ENCODE peak calls at places on chromosome 9, in seven cellular contexts. H is RWPE1; Z is heart right ventricle; L is CD8-positive, alpha-beta T cell; E is fibroblast of lung; F is transverse colon; M is left ventricle myocardium inferior. V is an unnamed sample.

GRCh38 chr9:107866912-107867311 is 377.3 kb upstream of the KLF4 start:
- DNase-seq in E (peak), L (no peak), F (no peak), Z (no peak), H (no peak), M (no peak), V (no peak)

GRCh38 chr9:99056876-99057664 is 47.8 kb upstream of the TGFBR1 start:
- DNase-seq in E (peak), Z (no peak), L (peak), M (no peak), H (peak), F (no peak), V (no peak)

GRCh38 chr9:33024126-33024965 is 727 bp upstream of the DNAJA1 start:
- DNase-seq in M (no peak), Z (no peak), F (peak), L (no peak), H (peak), E (peak), V (no peak)

GRCh38 chr9:99020786-99021436 is 77.2 kb downstream of the COL15A1 start:
- DNase-seq in E (no peak), M (no peak), L (no peak), H (no peak), F (no peak), Z (no peak), V (no peak)

GRCh38 chr9:10843151-10843550 is 230.3 kb upstream of the PTPRD start:
- DNase-seq in L (no peak), Z (no peak), F (no peak), E (no peak), M (no peak), H (no peak), V (no peak)

GRCh38 chr9:13141629-13142028 is 137.9 kb downstream of the MPDZ start:
- DNase-seq in F (no peak), M (no peak), E (peak), L (no peak), Z (no peak), H (no peak), V (no peak)

GRCh38 chr9:17962747-17963146 is 383.9 kb downstream of the SH3GL2 start:
- DNase-seq in L (no peak), F (peak), M (peak), E (no peak), H (no peak), Z (no peak), V (no peak)

GRCh38 chr9:130874783-130875182 is 21.8 kb downstream of the QRFP start:
- DNase-seq in H (no peak), Z (no peak), F (no peak), M (no peak), L (no peak), E (no peak), V (no peak)

GRCh38 chr9:124216474-124217176 is 41.1 kb upstream of the NEK6 start:
- DNase-seq in L (no peak), F (peak), H (no peak), E (no peak), Z (peak), M (peak), V (no peak)

GRCh38 chr9:87276851-87277251 is 220.8 kb upstream of the DAPK1 start:
- DNase-seq in Z (no peak), F (no peak), H (no peak), L (no peak), E (no peak), M (no peak), V (no peak)

GRCh38 chr9:27349681-27350080 is 52.7 kb upstream of the EQTN start:
- DNase-seq in M (no peak), L (no peak), H (no peak), E (no peak), F (no peak), Z (no peak), V (no peak)

GRCh38 chr9:121861501-121862180 is 210.2 kb downstream of the DAB2IP start:
- DNase-seq in L (no peak), F (peak), E (no peak), H (peak), Z (peak), M (peak), V (no peak)

GRCh38 chr9:120531683-120532300 is 48.2 kb downstream of the CDK5RAP2 start:
- DNase-seq in F (peak), M (no peak), L (no peak), H (peak), Z (no peak), E (peak), V (no peak)

GRCh38 chr9:112921549-112921948 is 30.9 kb upstream of the SLC46A2 start:
- DNase-seq in M (no peak), F (no peak), H (peak), L (no peak), E (peak), Z (no peak), V (no peak)

GRCh38 chr9:104815851-104816565 is 52.1 kb downstream of the NIPSNAP3B start:
- DNase-seq in M (no peak), Z (no peak), H (no peak), L (no peak), F (no peak), E (no peak), V (no peak)

GRCh38 chr9:15403155-15403554 is 19.5 kb upstream of the SNAPC3 start:
- DNase-seq in L (no peak), F (no peak), Z (no peak), H (no peak), M (no peak), E (no peak), V (no peak)

GRCh38 chr9:15735083-15735974 is 182.5 kb downstream of the CCDC171 start:
- DNase-seq in H (peak), F (no peak), Z (no peak), E (peak), M (no peak), L (no peak), V (no peak)

GRCh38 chr9:82363236-82363635 is 374.7 kb downstream of the SPATA31D1 start:
- DNase-seq in E (no peak), F (no peak), M (no peak), H (no peak), Z (no peak), L (no peak), V (no peak)

GRCh38 chr9:91378695-91379127 is 17.0 kb upstream of the AUH start:
- DNase-seq in F (no peak), M (no peak), E (peak), Z (no peak), H (no peak), L (no peak), V (no peak)

GRCh38 chr9:123753011-123753410 is 176.9 kb downstream of the DENND1A start:
- DNase-seq in E (no peak), F (no peak), H (no peak), Z (no peak), L (no peak), M (no peak), V (no peak)

GRCh38 chr9:74555015-74555414 is 57.9 kb downstream of the RORB start:
- DNase-seq in L (no peak), F (no peak), E (no peak), Z (no peak), H (no peak), M (no peak), V (no peak)

GRCh38 chr9:15606667-15607472 is 54.0 kb downstream of the CCDC171 start:
- DNase-seq in H (peak), L (peak), Z (no peak), M (no peak), F (no peak), E (peak), V (no peak)

GRCh38 chr9:27534131-27534530 is 4.5 kb upstream of the MOB3B start:
- DNase-seq in F (no peak), H (no peak), M (no peak), Z (no peak), L (no peak), E (no peak), V (no peak)

GRCh38 chr9:1024112-1024511 is 26.0 kb upstream of the DMRT2 start:
- DNase-seq in E (no peak), Z (no peak), L (no peak), M (no peak), F (no peak), H (no peak), V (no peak)

GRCh38 chr9:129333961-129334743 is 156.1 kb upstream of the IER5L start:
- DNase-seq in Z (peak), F (peak), H (peak), E (peak), L (peak), M (peak), V (peak)

GRCh38 chr9:37908698-37909186 is 4.8 kb upstream of the SLC25A51 start:
- DNase-seq in F (no peak), Z (no peak), H (no peak), E (no peak), M (no peak), L (no peak), V (no peak)

GRCh38 chr9:73780916-73781315 is 629.3 kb downstream of the ANXA1 start:
- DNase-seq in E (peak), H (peak), Z (no peak), L (no peak), F (no peak), M (no peak), V (no peak)

GRCh38 chr9:134621558-134622110 is 20.0 kb upstream of the COL5A1 start:
- DNase-seq in H (no peak), L (no peak), Z (no peak), M (no peak), E (no peak), F (no peak), V (no peak)

GRCh38 chr9:133104718-133105460 is 16.2 kb downstream of the RALGDS start:
- DNase-seq in H (no peak), F (no peak), M (no peak), E (no peak), L (no peak), Z (no peak), V (no peak)

GRCh38 chr9:123438821-123439220 is 82.8 kb downstream of the CRB2 start:
- DNase-seq in H (no peak), M (no peak), F (no peak), E (no peak), L (no peak), Z (no peak), V (no peak)

GRCh38 chr9:121634329-121634784 is 17.1 kb upstream of the DAB2IP start:
- DNase-seq in Z (no peak), L (no peak), H (no peak), F (no peak), E (no peak), M (no peak), V (no peak)

GRCh38 chr9:12759767-12760166 is 15.1 kb upstream of the LURAP1L start:
- DNase-seq in H (no peak), M (no peak), E (peak), F (no peak), L (no peak), Z (no peak), V (no peak)

GRCh38 chr9:116147821-116148220 is 5.8 kb upstream of the PAPPA start:
- DNase-seq in F (no peak), H (no peak), M (no peak), Z (no peak), E (no peak), L (no peak), V (no peak)

GRCh38 chr9:117265253-117265652 is 149.6 kb downstream of the ASTN2 start:
- DNase-seq in Z (peak), L (no peak), M (no peak), H (no peak), E (no peak), F (no peak), V (no peak)

GRCh38 chr9:21153688-21154608 is 12.3 kb upstream of the IFNW1 start:
- DNase-seq in E (peak), L (no peak), F (no peak), M (no peak), H (peak), Z (no peak), V (no peak)

GRCh38 chr9:37371565-37372464 is 50.7 kb upstream of the GRHPR start:
- DNase-seq in F (no peak), E (no peak), L (no peak), H (no peak), M (no peak), Z (no peak), V (no peak)

GRCh38 chr9:133683494-133684460 is 47.6 kb downstream of the DBH start:
- DNase-seq in E (no peak), M (peak), F (no peak), Z (peak), H (no peak), L (peak), V (peak)

GRCh38 chr9:16062542-16063240 is 509.8 kb downstream of the CCDC171 start:
- DNase-seq in H (peak), Z (no peak), L (no peak), E (peak), M (no peak), F (no peak), V (no peak)

GRCh38 chr9:95003694-95004451 is 277.4 kb downstream of the AOPEP start:
- DNase-seq in H (peak), Z (peak), L (no peak), F (peak), E (peak), M (peak), V (no peak)
- TF ChIP-seq CTCF in H (no peak), Z (no peak), L (no peak), F (peak), E (peak), M (peak), V (no peak)

DNA sequence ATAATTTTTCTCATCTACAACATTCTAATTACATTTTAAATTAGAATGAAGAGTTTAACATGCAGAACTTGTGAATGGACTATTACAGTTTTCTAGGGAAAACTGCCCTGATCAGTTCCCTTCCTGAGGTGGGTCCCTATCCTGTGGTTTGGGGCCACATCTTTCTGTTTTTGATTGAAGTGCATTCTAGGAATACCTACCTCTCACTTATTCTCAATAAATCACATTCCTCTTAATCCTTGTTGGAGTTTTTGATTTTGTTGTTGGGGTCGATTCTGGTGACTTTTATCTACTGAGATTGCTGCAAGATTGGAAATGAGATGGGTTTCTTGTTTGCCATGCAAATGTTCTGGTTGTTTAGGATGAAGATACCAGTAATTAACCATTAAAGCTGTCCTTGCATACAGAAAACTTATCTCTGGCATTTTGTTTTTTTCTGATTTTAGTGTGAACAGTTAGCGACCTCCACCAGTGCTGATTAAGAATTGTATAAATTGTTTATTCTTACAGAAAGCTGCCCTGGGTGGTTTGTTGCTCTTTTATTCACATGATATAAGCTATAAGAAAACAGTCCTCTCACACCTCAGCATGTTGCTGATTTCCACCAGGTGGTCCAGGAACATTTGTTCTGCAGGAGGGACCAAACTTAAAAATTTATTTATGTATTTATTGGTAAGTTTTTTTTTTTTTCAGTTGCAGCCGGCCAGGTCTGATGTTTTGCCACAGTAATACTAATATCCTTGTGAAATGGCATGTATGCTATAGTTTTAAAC is 269.9 kb downstream of the FANCC start:
- DNase-seq in E (no peak), F (no peak), Z (no peak), H (no peak), L (no peak), M (no peak), V (no peak)
- H3K27ac ChIP-seq in E (no peak), F (peak), Z (peak), H (peak), L (no peak), M (peak), V (no peak)

DNA sequence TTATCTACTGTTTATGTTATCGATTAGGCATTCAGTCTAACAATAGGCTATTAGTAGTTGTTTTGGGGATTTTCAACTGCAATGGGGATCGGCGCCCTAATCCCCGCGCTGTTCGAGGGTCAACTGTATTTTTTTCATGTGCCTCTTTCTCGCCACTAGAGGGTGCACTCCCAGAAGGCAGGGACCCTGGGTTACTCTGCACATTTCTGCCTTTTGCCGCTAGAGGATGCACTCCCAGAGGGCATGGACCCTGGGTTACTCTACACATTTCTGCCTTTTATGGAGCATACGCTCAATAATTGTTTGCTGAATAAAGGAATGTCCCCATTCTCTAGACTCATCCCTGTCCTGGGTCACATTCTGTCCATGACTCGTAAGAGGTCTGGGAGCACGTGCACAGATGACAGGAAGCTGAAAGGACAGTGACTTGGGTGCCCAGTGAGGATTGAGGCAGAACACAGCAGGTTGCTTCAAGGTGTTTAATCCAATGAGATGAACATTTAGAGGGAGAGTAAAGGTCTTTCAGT is 27.9 kb upstream of the RECK start:
- DNase-seq in L (peak), Z (peak), E (peak), M (peak), H (peak), F (peak), V (peak)
- TF ChIP-seq CTCF in L (peak), Z (peak), E (peak), M (peak), H (peak), F (peak), V (peak)

GRCh38 chr9:110115341-110115820 is 92.6 kb downstream of the C9orf152 start:
- DNase-seq in Z (peak), L (no peak), H (no peak), F (no peak), M (peak), E (peak), V (no peak)
- H3K27ac ChIP-seq in Z (no peak), L (no peak), H (peak), F (peak), M (peak), E (peak), V (no peak)

GRCh38 chr9:23701291-23701690 is 124.7 kb downstream of the ELAVL2 start:
- DNase-seq in H (no peak), M (no peak), F (no peak), Z (no peak), L (no peak), E (no peak), V (no peak)

GRCh38 chr9:23700359-23700758 is 125.7 kb downstream of the ELAVL2 start:
- DNase-seq in H (no peak), F (no peak), L (no peak), E (no peak), M (no peak), Z (no peak), V (no peak)

GRCh38 chr9:23707249-23707648 is 118.8 kb downstream of the ELAVL2 start:
- DNase-seq in L (no peak), H (no peak), Z (no peak), M (no peak), E (no peak), F (no peak), V (no peak)

GRCh38 chr9:23698161-23698560 is 127.9 kb downstream of the ELAVL2 start:
- DNase-seq in L (no peak), H (no peak), E (no peak), F (no peak), M (no peak), Z (no peak), V (no peak)

DNA sequence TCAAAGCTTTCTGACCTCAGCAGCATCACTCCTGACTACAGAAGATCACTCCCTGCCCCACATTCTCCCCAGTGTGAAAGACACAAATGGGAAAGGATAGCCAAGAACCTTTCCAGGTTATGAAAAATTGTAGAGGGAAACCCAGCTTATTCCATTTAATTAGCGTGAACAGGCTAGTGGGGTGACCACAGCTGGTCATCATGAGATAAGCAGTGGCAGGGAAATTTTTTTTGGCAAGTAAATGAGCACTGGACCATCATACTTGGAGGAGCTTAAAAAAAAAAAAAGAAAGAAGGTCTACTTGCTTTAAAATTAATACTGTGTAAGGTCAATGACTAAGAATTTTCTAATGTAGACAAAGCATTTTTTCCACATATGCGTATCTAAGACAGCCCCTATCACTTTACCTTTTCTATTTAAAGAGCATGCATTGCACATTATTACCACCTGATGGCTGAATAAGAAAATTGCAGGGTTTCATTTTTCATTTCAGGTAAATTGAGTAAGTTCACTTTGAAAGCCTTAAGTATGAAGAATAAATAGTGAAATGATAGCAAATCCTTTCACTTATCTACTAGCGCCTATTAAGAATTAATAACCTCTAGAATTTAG is 123.6 kb downstream of the ELAVL2 start:
- DNase-seq in L (no peak), F (no peak), Z (no peak), H (no peak), E (no peak), M (no peak), V (no peak)
- TF ChIP-seq CTCF in L (no peak), F (no peak), Z (no peak), H (no peak), E (no peak), M (no peak), V (no peak)

DNA sequence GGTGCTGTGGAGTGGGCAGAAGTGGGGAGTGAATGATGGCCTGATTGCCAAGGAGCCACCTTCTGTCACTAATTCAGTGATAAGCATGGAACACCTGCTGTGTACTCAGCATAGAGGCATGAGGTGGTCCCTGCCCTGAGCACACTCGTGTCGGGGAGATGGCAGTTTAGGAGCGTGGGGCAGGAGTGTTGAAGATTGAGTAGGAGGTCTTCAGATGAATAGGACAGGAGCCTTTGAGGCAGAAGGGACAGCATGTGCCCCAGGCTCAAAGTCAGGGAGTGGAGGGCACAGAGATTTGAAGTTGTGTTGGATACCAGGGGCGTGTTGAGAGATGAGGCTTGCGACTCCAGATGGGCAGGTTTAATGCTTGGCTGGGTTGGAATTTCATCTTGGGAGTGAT is 55.0 kb downstream of the ZNF618 start:
- DNase-seq in M (no peak), E (no peak), Z (no peak), L (no peak), F (no peak), H (no peak), V (no peak)
- H3K27ac ChIP-seq in M (no peak), E (no peak), Z (no peak), L (no peak), F (no peak), H (no peak), V (no peak)

GRCh38 chr9:136502940-136503550 is 20.2 kb upstream of the SEC16A start:
- DNase-seq in F (no peak), Z (no peak), H (no peak), L (no peak), E (no peak), M (no peak), V (no peak)
- TF ChIP-seq CTCF in F (no peak), Z (no peak), H (peak), L (no peak), E (no peak), M (no peak), V (no peak)

DNA sequence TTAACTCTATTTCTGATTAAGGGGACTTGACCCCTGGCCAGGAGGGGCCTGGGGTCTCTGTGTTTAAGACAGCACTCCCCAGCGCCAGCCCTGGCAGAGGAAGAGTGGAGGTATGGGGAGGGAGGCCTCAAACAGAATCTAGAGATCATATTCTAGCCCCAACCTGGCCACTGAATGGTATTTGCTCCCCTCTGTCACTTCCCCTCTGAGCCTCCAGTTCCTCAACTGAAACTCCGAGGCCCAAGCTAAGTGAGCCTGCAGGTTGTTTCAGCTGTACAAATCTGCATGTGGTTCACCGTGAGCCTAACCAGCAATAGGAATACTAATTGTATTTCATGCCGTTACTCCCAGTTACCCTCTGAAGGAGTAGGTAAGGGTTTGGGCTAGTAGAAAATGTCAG is 36.0 kb downstream of the ANP32B start:
- DNase-seq in Z (no peak), L (no peak), H (no peak), E (no peak), F (no peak), M (no peak), V (no peak)
- H3K27ac ChIP-seq in Z (no peak), L (no peak), H (peak), E (no peak), F (peak), M (peak), V (no peak)